ENCODE peak calls at places on chromosomes 13 and 19, in four cellular contexts. One of them, this sample, is unnamed.

GRCh38 chr13:41509996-41510395 is 52.6 kb downstream of the RGCC start:
- DNase-seq in smooth muscle cell of the brain vasculature: no peak
- DNase-seq in activated CD4-positive, alpha-beta T cell treated with anti-CD3 and anti-CD28 coated beads, Interleukin-2, amount 50 U/mL, for 1 hour: no peak
- DNase-seq in tibial artery: no peak
- DNase-seq in this sample: no peak

GRCh38 chr19:29389495-29389894 is 136.3 kb upstream of the VSTM2B start:
- DNase-seq in smooth muscle cell of the brain vasculature: no peak
- DNase-seq in activated CD4-positive, alpha-beta T cell treated with anti-CD3 and anti-CD28 coated beads, Interleukin-2, amount 50 U/mL, for 1 hour: no peak
- DNase-seq in tibial artery: no peak
- DNase-seq in this sample: no peak

GRCh38 chr19:35549174-35549788 is 3.9 kb downstream of the TMEM147 start:
- DNase-seq in smooth muscle cell of the brain vasculature: no peak
- DNase-seq in activated CD4-positive, alpha-beta T cell treated with anti-CD3 and anti-CD28 coated beads, Interleukin-2, amount 50 U/mL, for 1 hour: peak; percentile 47
- DNase-seq in tibial artery: no peak
- DNase-seq in this sample: peak; percentile 81

GRCh38 chr13:113561417-113562084 is 23.0 kb upstream of the TFDP1 start:
- DNase-seq in smooth muscle cell of the brain vasculature: no peak
- DNase-seq in activated CD4-positive, alpha-beta T cell treated with anti-CD3 and anti-CD28 coated beads, Interleukin-2, amount 50 U/mL, for 1 hour: no peak
- DNase-seq in tibial artery: no peak
- DNase-seq in this sample: no peak

GRCh38 chr19:40378509-40378908 is 11.5 kb downstream of the HIPK4 start:
- DNase-seq in smooth muscle cell of the brain vasculature: no peak
- DNase-seq in activated CD4-positive, alpha-beta T cell treated with anti-CD3 and anti-CD28 coated beads, Interleukin-2, amount 50 U/mL, for 1 hour: no peak
- DNase-seq in tibial artery: no peak
- DNase-seq in this sample: no peak

GRCh38 chr19:6032827-6033226 is 54.9 kb upstream of the RANBP3 start:
- DNase-seq in smooth muscle cell of the brain vasculature: no peak
- DNase-seq in activated CD4-positive, alpha-beta T cell treated with anti-CD3 and anti-CD28 coated beads, Interleukin-2, amount 50 U/mL, for 1 hour: no peak
- DNase-seq in tibial artery: peak; percentile 38
- DNase-seq in this sample: no peak

GRCh38 chr19:884420-885211 is 8.4 kb downstream of the MED16 start:
- DNase-seq in smooth muscle cell of the brain vasculature: no peak
- DNase-seq in activated CD4-positive, alpha-beta T cell treated with anti-CD3 and anti-CD28 coated beads, Interleukin-2, amount 50 U/mL, for 1 hour: no peak
- DNase-seq in tibial artery: no peak
- DNase-seq in this sample: no peak

GRCh38 chr13:25691654-25692053 is 319.9 kb downstream of the ATP8A2 start:
- DNase-seq in smooth muscle cell of the brain vasculature: no peak
- DNase-seq in activated CD4-positive, alpha-beta T cell treated with anti-CD3 and anti-CD28 coated beads, Interleukin-2, amount 50 U/mL, for 1 hour: no peak
- DNase-seq in tibial artery: no peak
- DNase-seq in this sample: no peak

GRCh38 chr13:99312493-99312883 is 5.3 kb upstream of the GPR183 start:
- DNase-seq in smooth muscle cell of the brain vasculature: no peak
- DNase-seq in activated CD4-positive, alpha-beta T cell treated with anti-CD3 and anti-CD28 coated beads, Interleukin-2, amount 50 U/mL, for 1 hour: no peak
- DNase-seq in tibial artery: peak; percentile 82
- DNase-seq in this sample: no peak

GRCh38 chr19:38233740-38234251 is 9.8 kb upstream of the DPF1 start:
- DNase-seq in smooth muscle cell of the brain vasculature: no peak
- DNase-seq in activated CD4-positive, alpha-beta T cell treated with anti-CD3 and anti-CD28 coated beads, Interleukin-2, amount 50 U/mL, for 1 hour: peak; percentile 76
- DNase-seq in tibial artery: peak; percentile 82
- DNase-seq in this sample: peak; percentile 80

GRCh38 chr19:6238643-6239281 is 41.0 kb downstream of the MLLT1 start:
- DNase-seq in smooth muscle cell of the brain vasculature: no peak
- DNase-seq in activated CD4-positive, alpha-beta T cell treated with anti-CD3 and anti-CD28 coated beads, Interleukin-2, amount 50 U/mL, for 1 hour: no peak
- DNase-seq in tibial artery: no peak
- DNase-seq in this sample: no peak

GRCh38 chr13:80086304-80086721 is 254.6 kb downstream of the SPRY2 start:
- DNase-seq in smooth muscle cell of the brain vasculature: no peak
- DNase-seq in activated CD4-positive, alpha-beta T cell treated with anti-CD3 and anti-CD28 coated beads, Interleukin-2, amount 50 U/mL, for 1 hour: no peak
- DNase-seq in tibial artery: no peak
- DNase-seq in this sample: no peak

This sample was measured in SK-MEL-5.